ENCODE peak calls at places on chromosomes 7 and 10, in six cellular contexts. One of them, this sample, is unnamed.

GRCh38 chr10:10833955-10834354 is 183.7 kb upstream of the CELF2 start:
- DNase-seq in neural progenitor cell: no peak
- DNase-seq in A549: no peak
- DNase-seq in brain microvascular endothelial cell: no peak
- DNase-seq in HCT116: no peak
- DNase-seq in astrocyte of the cerebellum: no peak
- DNase-seq in this sample: no peak

GRCh38 chr7:150378115-150378852 is 846 bp upstream of the ZNF775 start:
- DNase-seq in neural progenitor cell: peak; percentile 94
- DNase-seq in A549: peak; percentile 72
- DNase-seq in brain microvascular endothelial cell: peak; percentile 39
- DNase-seq in HCT116: peak; percentile 19
- DNase-seq in astrocyte of the cerebellum: no peak
- DNase-seq in this sample: no peak

GRCh38 chr7:22255342-22255741 is 101.6 kb downstream of the RAPGEF5 start:
- DNase-seq in neural progenitor cell: no peak
- DNase-seq in A549: no peak
- DNase-seq in brain microvascular endothelial cell: no peak
- DNase-seq in HCT116: no peak
- DNase-seq in astrocyte of the cerebellum: no peak
- DNase-seq in this sample: no peak

GRCh38 chr10:92822060-92822634 is 26.2 kb upstream of the EXOC6 start:
- DNase-seq in neural progenitor cell: no peak
- DNase-seq in A549: peak; percentile 69
- DNase-seq in brain microvascular endothelial cell: peak; percentile 76
- DNase-seq in HCT116: no peak
- DNase-seq in astrocyte of the cerebellum: peak; percentile 57
- DNase-seq in this sample: no peak

GRCh38 chr7:32251659-32252058 is 181.5 kb upstream of the PDE1C start:
- DNase-seq in neural progenitor cell: no peak
- DNase-seq in A549: no peak
- DNase-seq in brain microvascular endothelial cell: no peak
- DNase-seq in HCT116: no peak
- DNase-seq in astrocyte of the cerebellum: no peak
- DNase-seq in this sample: no peak

GRCh38 chr7:134513169-134513752 is 14.1 kb upstream of the AKR1B10 start:
- DNase-seq in neural progenitor cell: peak; percentile 66
- DNase-seq in A549: peak; percentile 91
- DNase-seq in brain microvascular endothelial cell: peak; percentile 30
- DNase-seq in HCT116: no peak
- DNase-seq in astrocyte of the cerebellum: peak; percentile 23
- DNase-seq in this sample: no peak

GRCh38 chr7:129677796-129678195 is 66.3 kb downstream of the NRF1 start:
- DNase-seq in neural progenitor cell: no peak
- DNase-seq in A549: no peak
- DNase-seq in brain microvascular endothelial cell: no peak
- DNase-seq in HCT116: no peak
- DNase-seq in astrocyte of the cerebellum: no peak
- DNase-seq in this sample: no peak

GRCh38 chr7:159061674-159062212 is 82.9 kb downstream of the VIPR2 start:
- DNase-seq in neural progenitor cell: peak; percentile 47
- DNase-seq in A549: no peak
- DNase-seq in brain microvascular endothelial cell: peak; percentile 65
- DNase-seq in HCT116: no peak
- DNase-seq in astrocyte of the cerebellum: no peak
- DNase-seq in this sample: no peak

GRCh38 chr10:98309366-98310355 is 41.7 kb upstream of the LOXL4 start:
- DNase-seq in neural progenitor cell: peak; percentile 82
- DNase-seq in A549: peak; percentile 89
- DNase-seq in brain microvascular endothelial cell: peak; percentile 71
- DNase-seq in HCT116: peak; percentile 49
- DNase-seq in astrocyte of the cerebellum: peak; percentile 52
- DNase-seq in this sample: peak; percentile 16

GRCh38 chr7:154613811-154614210 is 389.1 kb downstream of the PAXIP1 start:
- DNase-seq in neural progenitor cell: no peak
- DNase-seq in A549: no peak
- DNase-seq in brain microvascular endothelial cell: no peak
- DNase-seq in HCT116: no peak
- DNase-seq in astrocyte of the cerebellum: no peak
- DNase-seq in this sample: no peak

GRCh38 chr10:93973748-93974445 is 19.8 kb upstream of the PLCE1 start:
- DNase-seq in neural progenitor cell: no peak
- DNase-seq in A549: no peak
- DNase-seq in brain microvascular endothelial cell: no peak
- DNase-seq in HCT116: no peak
- DNase-seq in astrocyte of the cerebellum: no peak
- DNase-seq in this sample: no peak

GRCh38 chr7:48154792-48155413 is 16.4 kb upstream of the ABCA13 start:
- DNase-seq in neural progenitor cell: peak; percentile 31
- DNase-seq in A549: peak; percentile 48
- DNase-seq in brain microvascular endothelial cell: peak; percentile 63
- DNase-seq in HCT116: peak; percentile 28
- DNase-seq in astrocyte of the cerebellum: no peak
- DNase-seq in this sample: no peak

GRCh38 chr7:22137026-22137425 is 191.3 kb upstream of the CDCA7L start:
- DNase-seq in neural progenitor cell: no peak
- DNase-seq in A549: no peak
- DNase-seq in brain microvascular endothelial cell: no peak
- DNase-seq in HCT116: no peak
- DNase-seq in astrocyte of the cerebellum: peak; percentile 33
- DNase-seq in this sample: peak; percentile 50

GRCh38 chr7:67478066-67478465 is 481.4 kb downstream of the TYW1 start:
- DNase-seq in neural progenitor cell: no peak
- DNase-seq in A549: no peak
- DNase-seq in brain microvascular endothelial cell: no peak
- DNase-seq in HCT116: no peak
- DNase-seq in astrocyte of the cerebellum: no peak
- DNase-seq in this sample: no peak

GRCh38 chr7:141076377-141076776 is 2.5 kb downstream of the TMEM178B start:
- DNase-seq in neural progenitor cell: peak; percentile 79
- DNase-seq in A549: no peak
- DNase-seq in brain microvascular endothelial cell: no peak
- DNase-seq in HCT116: no peak
- DNase-seq in astrocyte of the cerebellum: no peak
- DNase-seq in this sample: no peak

GRCh38 chr10:117830832-117831231 is 215.9 kb downstream of the RAB11FIP2 start:
- DNase-seq in neural progenitor cell: peak; percentile 91
- DNase-seq in A549: no peak
- DNase-seq in brain microvascular endothelial cell: no peak
- DNase-seq in HCT116: no peak
- DNase-seq in astrocyte of the cerebellum: no peak
- DNase-seq in this sample: no peak

GRCh38 chr10:47058961-47059391 is 147.7 kb downstream of the PTPN20 start:
- DNase-seq in neural progenitor cell: no peak
- DNase-seq in A549: no peak
- DNase-seq in brain microvascular endothelial cell: no peak
- DNase-seq in HCT116: no peak
- DNase-seq in astrocyte of the cerebellum: no peak
- DNase-seq in this sample: no peak

GRCh38 chr10:31484407-31485135 is 165.6 kb downstream of the ZEB1 start:
- DNase-seq in neural progenitor cell: no peak
- DNase-seq in A549: no peak
- DNase-seq in brain microvascular endothelial cell: no peak
- DNase-seq in HCT116: no peak
- DNase-seq in astrocyte of the cerebellum: no peak
- DNase-seq in this sample: no peak

GRCh38 chr7:22267989-22268615 is 88.9 kb downstream of the RAPGEF5 start:
- DNase-seq in neural progenitor cell: no peak
- DNase-seq in A549: no peak
- DNase-seq in brain microvascular endothelial cell: no peak
- DNase-seq in HCT116: no peak
- DNase-seq in astrocyte of the cerebellum: no peak
- DNase-seq in this sample: peak; percentile 5

GRCh38 chr7:90256778-90257177 is 11.8 kb downstream of the CFAP69 start:
- DNase-seq in neural progenitor cell: no peak
- DNase-seq in A549: no peak
- DNase-seq in brain microvascular endothelial cell: no peak
- DNase-seq in HCT116: no peak
- DNase-seq in astrocyte of the cerebellum: no peak
- DNase-seq in this sample: no peak

GRCh38 chr7:71251706-71252105 is 119.8 kb downstream of the GALNT17 start:
- DNase-seq in neural progenitor cell: no peak
- DNase-seq in A549: no peak
- DNase-seq in brain microvascular endothelial cell: no peak
- DNase-seq in HCT116: no peak
- DNase-seq in astrocyte of the cerebellum: no peak
- DNase-seq in this sample: no peak

GRCh38 chr10:43965033-43965917 is 316.6 kb upstream of the ZNF32 start:
- DNase-seq in neural progenitor cell: no peak
- DNase-seq in A549: no peak
- DNase-seq in brain microvascular endothelial cell: peak; percentile 38
- DNase-seq in HCT116: no peak
- DNase-seq in astrocyte of the cerebellum: peak; percentile 46
- DNase-seq in this sample: no peak

GRCh38 chr10:130750441-130750840 is 561.1 kb downstream of the TCERG1L start:
- DNase-seq in neural progenitor cell: no peak
- DNase-seq in A549: no peak
- DNase-seq in brain microvascular endothelial cell: no peak
- DNase-seq in HCT116: no peak
- DNase-seq in astrocyte of the cerebellum: no peak
- DNase-seq in this sample: no peak

GRCh38 chr7:39574673-39575349 is 8.6 kb downstream of the YAE1 start:
- DNase-seq in neural progenitor cell: no peak
- DNase-seq in A549: no peak
- DNase-seq in brain microvascular endothelial cell: no peak
- DNase-seq in HCT116: no peak
- DNase-seq in astrocyte of the cerebellum: no peak
- DNase-seq in this sample: no peak

GRCh38 chr10:33274096-33274785 is 60.2 kb downstream of the NRP1 start:
- DNase-seq in neural progenitor cell: peak; percentile 48
- DNase-seq in A549: no peak
- DNase-seq in brain microvascular endothelial cell: no peak
- DNase-seq in HCT116: no peak
- DNase-seq in astrocyte of the cerebellum: peak; percentile 68
- DNase-seq in this sample: no peak
- H3K4me3 ChIP-seq in neural progenitor cell: no peak overlapping the region
- H3K4me3 ChIP-seq in A549: peak overlapping the region; percentile 16
- H3K4me3 ChIP-seq in brain microvascular endothelial cell: no peak overlapping the region
- H3K4me3 ChIP-seq in HCT116: no peak overlapping the region
- H3K4me3 ChIP-seq in astrocyte of the cerebellum: no peak overlapping the region
- H3K4me3 ChIP-seq in this sample: no peak overlapping the region

GRCh38 chr7:2661602-2662272 is 26.3 kb upstream of the AMZ1 start:
- DNase-seq in neural progenitor cell: no peak
- DNase-seq in A549: no peak
- DNase-seq in brain microvascular endothelial cell: no peak
- DNase-seq in HCT116: no peak
- DNase-seq in astrocyte of the cerebellum: no peak
- DNase-seq in this sample: no peak
- TF ChIP-seq CTCF in neural progenitor cell: peak; percentile 32
- TF ChIP-seq CTCF in A549: no peak
- TF ChIP-seq CTCF in brain microvascular endothelial cell: peak; percentile 42
- TF ChIP-seq CTCF in HCT116: no peak
- TF ChIP-seq CTCF in astrocyte of the cerebellum: no peak
- TF ChIP-seq CTCF in this sample: peak; percentile 24

GRCh38 chr7:132504071-132504470 is 72.2 kb downstream of the PLXNA4 start:
- DNase-seq in neural progenitor cell: no peak
- DNase-seq in A549: no peak
- DNase-seq in brain microvascular endothelial cell: no peak
- DNase-seq in HCT116: no peak
- DNase-seq in astrocyte of the cerebellum: no peak
- DNase-seq in this sample: no peak
- H3K4me3 ChIP-seq in neural progenitor cell: no peak overlapping the region
- H3K4me3 ChIP-seq in A549: no peak overlapping the region
- H3K4me3 ChIP-seq in brain microvascular endothelial cell: no peak overlapping the region
- H3K4me3 ChIP-seq in HCT116: no peak overlapping the region
- H3K4me3 ChIP-seq in astrocyte of the cerebellum: no peak overlapping the region
- H3K4me3 ChIP-seq in this sample: no peak overlapping the region

GRCh38 chr7:4164556-4164955 is 517.5 kb upstream of the FOXK1 start:
- DNase-seq in neural progenitor cell: peak; percentile 49
- DNase-seq in A549: peak; percentile 40
- DNase-seq in brain microvascular endothelial cell: no peak
- DNase-seq in HCT116: no peak
- DNase-seq in astrocyte of the cerebellum: no peak
- DNase-seq in this sample: no peak
- TF ChIP-seq CTCF in neural progenitor cell: peak; percentile 39
- TF ChIP-seq CTCF in A549: no peak
- TF ChIP-seq CTCF in brain microvascular endothelial cell: peak; percentile 9
- TF ChIP-seq CTCF in HCT116: no peak
- TF ChIP-seq CTCF in astrocyte of the cerebellum: no peak
- TF ChIP-seq CTCF in this sample: no peak

GRCh38 chr10:27745380-27745718 is 270 bp downstream of the MKX start:
- DNase-seq in neural progenitor cell: no peak
- DNase-seq in A549: no peak
- DNase-seq in brain microvascular endothelial cell: no peak
- DNase-seq in HCT116: no peak
- DNase-seq in astrocyte of the cerebellum: no peak
- DNase-seq in this sample: no peak

GRCh38 chr10:27745719-27746363 is at the start of gene MKX:
- DNase-seq in neural progenitor cell: peak; percentile 93
- DNase-seq in A549: no peak
- DNase-seq in brain microvascular endothelial cell: peak; percentile 38
- DNase-seq in HCT116: no peak
- DNase-seq in astrocyte of the cerebellum: no peak
- DNase-seq in this sample: no peak

GRCh38 chr10:27748586-27748985 is 3.0 kb upstream of the MKX start:
- DNase-seq in neural progenitor cell: no peak
- DNase-seq in A549: no peak
- DNase-seq in brain microvascular endothelial cell: no peak
- DNase-seq in HCT116: no peak
- DNase-seq in astrocyte of the cerebellum: no peak
- DNase-seq in this sample: no peak

GRCh38 chr10:27746364-27747095 is 911 bp upstream of the MKX start:
- DNase-seq in neural progenitor cell: peak; percentile 32
- DNase-seq in A549: no peak
- DNase-seq in brain microvascular endothelial cell: no peak
- DNase-seq in HCT116: no peak
- DNase-seq in astrocyte of the cerebellum: no peak
- DNase-seq in this sample: no peak

DNA sequence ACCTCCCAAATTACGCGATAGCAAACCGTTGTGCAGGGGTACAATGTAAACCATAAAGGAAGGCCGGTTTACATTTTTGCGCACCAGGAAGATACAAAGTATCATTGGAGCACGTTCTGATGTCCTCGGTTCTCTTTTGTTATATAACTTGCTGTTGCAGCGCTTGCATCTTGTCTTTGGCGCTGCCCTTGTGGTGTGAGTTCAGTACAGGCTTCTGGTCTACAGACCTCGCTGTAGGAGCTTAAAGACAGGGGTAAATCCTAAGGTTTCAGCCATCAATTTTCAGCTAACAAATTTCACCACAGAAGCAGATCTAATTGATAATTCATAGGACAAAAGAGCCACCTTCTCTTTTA is 1.5 kb upstream of the MKX start:
- DNase-seq in neural progenitor cell: peak; percentile 64
- DNase-seq in A549: no peak
- DNase-seq in brain microvascular endothelial cell: no peak
- DNase-seq in HCT116: no peak
- DNase-seq in astrocyte of the cerebellum: no peak
- DNase-seq in this sample: no peak
- H3K4me3 ChIP-seq in neural progenitor cell: peak overlapping the region; percentile 57
- H3K4me3 ChIP-seq in A549: no peak overlapping the region
- H3K4me3 ChIP-seq in brain microvascular endothelial cell: no peak overlapping the region
- H3K4me3 ChIP-seq in HCT116: no peak overlapping the region
- H3K4me3 ChIP-seq in astrocyte of the cerebellum: no peak overlapping the region
- H3K4me3 ChIP-seq in this sample: no peak overlapping the region

DNA sequence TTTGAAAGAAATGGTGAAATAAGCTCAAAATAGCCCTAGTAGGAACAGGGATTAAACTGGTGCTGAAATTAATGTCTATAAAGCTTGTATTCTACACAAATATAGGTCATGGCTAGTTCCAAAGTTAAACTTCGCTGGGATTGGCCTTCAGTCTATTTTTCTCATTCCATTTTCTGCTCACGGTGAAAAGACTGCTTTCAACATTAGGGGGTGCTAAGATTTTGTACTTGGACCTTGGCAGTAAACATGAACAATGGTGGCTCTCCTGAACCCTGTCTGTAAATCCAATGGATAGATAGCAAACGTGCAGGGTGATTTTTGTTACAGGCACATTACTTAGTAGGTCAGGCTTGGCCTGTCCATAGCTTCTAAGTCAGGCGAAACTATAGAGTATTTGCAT is 36.0 kb upstream of the RSU1 start:
- DNase-seq in neural progenitor cell: no peak
- DNase-seq in A549: no peak
- DNase-seq in brain microvascular endothelial cell: peak; percentile 58
- DNase-seq in HCT116: peak; percentile 15
- DNase-seq in astrocyte of the cerebellum: no peak
- DNase-seq in this sample: no peak
- TF ChIP-seq CTCF in neural progenitor cell: no peak
- TF ChIP-seq CTCF in A549: peak; percentile 53
- TF ChIP-seq CTCF in brain microvascular endothelial cell: peak; percentile 64
- TF ChIP-seq CTCF in HCT116: peak; percentile 46
- TF ChIP-seq CTCF in astrocyte of the cerebellum: peak; percentile 61
- TF ChIP-seq CTCF in this sample: peak; percentile 53